ENCODE peak calls at places on chromosomes 16 and 17, in eight cellular contexts. J is lung, I is NCI-H1048, N is GM10248, D is A549, O is RCC 7860, L is aorta, P is NCI-H345. R is an unnamed sample.
A peak's percentile ranks its signal among the peaks of the same experiment; 100 is the strongest.

GRCh38 chr17:4950075-4950756 is 703 bp upstream of the ENO3 start:
- DNase-seq in J (peak; percentile 60), O (no peak), P (peak; percentile 22), D (peak; percentile 57), L (peak; percentile 87), N (no peak), I (no peak), R (no peak)

GRCh38 chr17:17019891-17020456 is 22.3 kb upstream of the MPRIP start:
- DNase-seq in D (no peak), J (no peak), O (no peak), N (no peak), L (peak; percentile 76), P (no peak), I (no peak), R (no peak)

GRCh38 chr17:81402530-81402941 is 7.3 kb downstream of the BAHCC1 start:
- DNase-seq in O (no peak), N (no peak), P (no peak), L (no peak), D (no peak), I (no peak), J (no peak), R (no peak)

GRCh38 chr16:31141489-31142108 is 6.1 kb upstream of the PRSS8 start:
- DNase-seq in P (peak; percentile 54), O (peak; percentile 27), I (no peak), L (no peak), D (no peak), N (no peak), J (no peak), R (no peak)

GRCh38 chr17:43003542-43004172 is 2.9 kb upstream of the IFI35 start:
- DNase-seq in L (peak; percentile 87), D (peak; percentile 80), J (no peak), P (no peak), N (no peak), O (peak; percentile 49), I (no peak), R (no peak)

GRCh38 chr17:393806-394717 is 41.5 kb upstream of the RPH3AL start:
- DNase-seq in P (no peak), O (no peak), I (no peak), L (peak; percentile 69), D (no peak), N (no peak), J (no peak), R (no peak)

GRCh38 chr17:48024149-48025039 is 13.2 kb downstream of the COPZ2 start:
- DNase-seq in L (peak; percentile 84), I (no peak), O (peak; percentile 49), J (peak; percentile 84), N (no peak), P (no peak), D (peak; percentile 85), R (no peak)

GRCh38 chr16:81480856-81481821 is 36.5 kb downstream of the CMIP start:
- DNase-seq in I (no peak), L (no peak), O (peak; percentile 94), D (no peak), J (peak; percentile 74), N (peak; percentile 93), P (peak; percentile 48), R (no peak)

GRCh38 chr17:49753959-49754391 is 10.0 kb downstream of the FAM117A start:
- DNase-seq in J (no peak), D (no peak), N (no peak), P (no peak), O (no peak), I (no peak), L (no peak), R (no peak)

GRCh38 chr17:79933863-79934652 is 94.8 kb upstream of the CBX4 start:
- DNase-seq in D (peak; percentile 58), N (no peak), L (no peak), I (no peak), P (peak; percentile 52), J (no peak), O (peak; percentile 64), R (no peak)

GRCh38 chr16:89924298-89924924 is 1.3 kb downstream of the TUBB3 start:
- DNase-seq in J (no peak), L (peak; percentile 79), O (no peak), P (peak; percentile 38), D (peak; percentile 58), N (no peak), I (no peak), R (peak; percentile 26)

GRCh38 chr16:55499281-55499680 is 9.6 kb upstream of the LPCAT2 start:
- DNase-seq in P (no peak), D (no peak), J (no peak), N (no peak), O (no peak), L (no peak), I (no peak), R (no peak)

GRCh38 chr17:11122908-11123307 is 118.1 kb upstream of the SHISA6 start:
- DNase-seq in J (no peak), O (no peak), P (no peak), I (no peak), N (no peak), L (no peak), D (no peak), R (no peak)

GRCh38 chr17:45224671-45225050 is 3.0 kb downstream of the FMNL1 start:
- DNase-seq in O (no peak), I (no peak), J (no peak), P (no peak), D (no peak), N (no peak), L (no peak), R (no peak)

R was measured in NCI-H1694.